ENCODE peak calls at places on chromosomes 3 and 15, in four cellular contexts. H is mesenchymal stem cell, V is aorta, U is HAP-1. P is an unnamed sample.

GRCh38 chr15:80611543-80612080 is 83.5 kb upstream of the ABHD17C start:
- DNase-seq in U (no peak), H (no peak), V (no peak), P (no peak)

GRCh38 chr3:112120485-112120836 is 12.6 kb downstream of the GCSAM start:
- DNase-seq in H (no peak), V (no peak), U (no peak), P (no peak)

GRCh38 chr3:193774916-193775285 is 181.9 kb downstream of the OPA1 start:
- DNase-seq in H (no peak), V (no peak), U (no peak), P (no peak)

GRCh38 chr3:68055238-68055637 is 400.8 kb upstream of the SUCLG2 start:
- DNase-seq in H (no peak), V (no peak), U (no peak), P (no peak)

GRCh38 chr3:82055792-82056191 is 294.3 kb upstream of the GBE1 start:
- DNase-seq in V (no peak), U (no peak), H (no peak), P (no peak)

GRCh38 chr3:2659896-2660295 is 450.3 kb downstream of the IL5RA start:
- DNase-seq in V (no peak), H (peak; percentile 81), U (no peak), P (no peak)

GRCh38 chr3:9676780-9677179 is 26.9 kb upstream of the CPNE9 start:
- DNase-seq in H (peak; percentile 16), U (no peak), V (no peak), P (no peak)

GRCh38 chr3:17640466-17640865 is 102.0 kb downstream of the TBC1D5 start:
- DNase-seq in U (no peak), H (peak; percentile 42), V (no peak), P (no peak)

GRCh38 chr15:99706557-99707303 is 26.5 kb downstream of the LYSMD4 start:
- DNase-seq in U (no peak), H (peak; percentile 53), V (no peak), P (no peak)

GRCh38 chr3:46715507-46716175 is 2.0 kb downstream of the PRSS50 start:
- DNase-seq in V (peak; percentile 41), U (no peak), H (no peak), P (no peak)

GRCh38 chr3:89172150-89172549 is 64.7 kb downstream of the EPHA3 start:
- DNase-seq in V (no peak), U (no peak), H (no peak), P (no peak)

GRCh38 chr3:171168086-171168485 is 141.6 kb upstream of the SLC2A2 start:
- DNase-seq in U (no peak), V (no peak), H (peak; percentile 31), P (peak; percentile 44)

GRCh38 chr3:196774845-196775422 is 35.3 kb downstream of the PAK2 start:
- DNase-seq in V (no peak), U (no peak), H (no peak), P (peak; percentile 33)

GRCh38 chr3:134083626-134084229 is 54.0 kb upstream of the SLCO2A1 start:
- DNase-seq in H (no peak), V (no peak), U (no peak), P (no peak)

GRCh38 chr15:57496946-57497944 is 94.5 kb upstream of the MYZAP start:
- DNase-seq in H (no peak), V (no peak), U (no peak), P (peak; percentile 81)

GRCh38 chr3:188157407-188157806 is 3.5 kb downstream of the LPP start:
- DNase-seq in H (no peak), V (no peak), U (no peak), P (no peak)

GRCh38 chr3:49681543-49681942 is 7.4 kb downstream of the APEH start:
- DNase-seq in U (no peak), H (no peak), V (no peak), P (no peak)

GRCh38 chr3:115022835-115023398 is 124.2 kb downstream of the ZBTB20 start:
- DNase-seq in V (no peak), U (no peak), H (no peak), P (no peak)

GRCh38 chr3:115021061-115021460 is 126.0 kb downstream of the ZBTB20 start:
- DNase-seq in U (no peak), H (no peak), V (no peak), P (no peak)

GRCh38 chr3:115019900-115020299 is 127.2 kb downstream of the ZBTB20 start:
- DNase-seq in H (no peak), U (no peak), V (no peak), P (no peak)

GRCh38 chr3:115018694-115019093 is 128.4 kb downstream of the ZBTB20 start:
- DNase-seq in U (no peak), H (no peak), V (no peak), P (no peak)

GRCh38 chr3:115022214-115022613 is 124.9 kb downstream of the ZBTB20 start:
- DNase-seq in H (no peak), U (no peak), V (no peak), P (peak; percentile 16)
- H3K9me3 ChIP-seq in H (no peaks in the 10 kb centered on the region), U (no peaks in the 10 kb centered on the region), V (no peaks in the 10 kb centered on the region), P (no peaks in the 10 kb centered on the region)

GRCh38 chr3:129694228-129694627 is 87.8 kb upstream of the PLXND1 start:
- DNase-seq in V (no peak), U (no peak), H (no peak), P (no peak)
- H3K9me3 ChIP-seq in V (no peaks in the 10 kb centered on the region), U (peaks cover 4% of the 10 kb centered on the region), H (no peaks in the 10 kb centered on the region), P (no peaks in the 10 kb centered on the region)

DNA sequence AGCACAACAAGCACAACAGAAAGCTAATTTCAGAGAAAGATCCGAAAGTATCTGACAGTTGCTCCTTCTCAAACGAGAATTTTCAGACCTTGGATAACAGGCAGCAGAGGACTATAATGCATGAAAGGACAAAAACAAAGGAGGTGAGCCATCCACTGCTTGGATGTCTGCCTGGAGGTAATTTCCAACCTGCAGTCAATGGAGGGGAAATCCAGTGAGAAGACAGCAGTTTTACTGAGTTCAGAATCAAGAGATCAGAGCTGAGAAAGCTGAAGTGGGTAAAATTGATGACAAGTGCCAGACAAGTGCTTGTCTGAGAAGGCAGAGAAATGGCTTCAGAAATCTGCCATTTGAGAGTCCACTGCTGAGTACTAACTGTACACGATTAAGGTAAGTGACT is 22.1 kb downstream of the UBE3A start:
- DNase-seq in U (no peak), H (no peak), V (no peak), P (no peak)
- H3K9me3 ChIP-seq in U (no peaks in the 10 kb centered on the region), H (peaks cover 11% of the 10 kb centered on the region), V (no peaks in the 10 kb centered on the region), P (no peaks in the 10 kb centered on the region)

GRCh38 chr3:158747417-158747816 is 15.2 kb upstream of the RARRES1 start:
- DNase-seq in H (no peak), U (no peak), V (no peak), P (no peak)

GRCh38 chr3:158751316-158751715 is 19.1 kb upstream of the RARRES1 start:
- DNase-seq in U (no peak), H (no peak), V (no peak), P (no peak)

GRCh38 chr3:158748237-158748828 is 16.1 kb upstream of the RARRES1 start:
- DNase-seq in H (peak; percentile 45), V (no peak), U (no peak), P (no peak)

GRCh38 chr3:158749977-158750376 is 17.7 kb upstream of the RARRES1 start:
- DNase-seq in U (no peak), V (no peak), H (no peak), P (no peak)

GRCh38 chr3:158749526-158749925 is 17.3 kb upstream of the RARRES1 start:
- DNase-seq in V (no peak), H (no peak), U (no peak), P (no peak)
- H3K9me3 ChIP-seq in V (no peaks in the 10 kb centered on the region), H (peaks cover 4% of the 10 kb centered on the region), U (no peaks in the 10 kb centered on the region), P (no peaks in the 10 kb centered on the region)

DNA sequence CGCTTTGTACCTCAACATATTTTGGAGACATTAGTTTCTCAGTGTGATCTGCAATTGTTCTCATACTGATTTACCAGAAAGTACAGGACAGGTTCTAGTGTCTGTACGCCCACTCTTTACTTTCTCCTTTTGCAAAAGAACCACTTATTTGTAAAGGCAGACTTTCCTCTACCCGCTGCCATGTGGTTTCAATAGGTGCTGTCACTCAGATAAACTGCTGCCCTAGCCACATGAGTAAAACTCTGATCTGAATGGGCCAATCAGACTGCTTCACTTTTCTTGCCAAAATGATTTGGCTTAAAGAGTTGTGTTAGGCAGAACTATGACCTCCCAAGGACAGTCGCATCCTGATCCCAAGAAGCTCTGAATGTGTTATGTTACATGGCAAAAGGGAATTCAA is 984.6 kb upstream of the NR2F2 start:
- DNase-seq in H (no peak), V (no peak), U (no peak), P (no peak)
- H3K9me3 ChIP-seq in H (no peaks in the 10 kb centered on the region), V (no peaks in the 10 kb centered on the region), U (no peaks in the 10 kb centered on the region), P (no peaks in the 10 kb centered on the region)